ENCODE peak calls at places on chromosomes 11 and 22, in five cellular contexts. H, V, W, Y and S are unnamed samples.

GRCh38 chr11:8959546-8960166 is 4.6 kb downstream of the TMEM9B start:
- DNase-seq in H (peak; percentile 91), W (peak; percentile 55), Y (peak; percentile 81), V (peak; percentile 61), S (peak; percentile 75)

GRCh38 chr11:114259124-114259526 is 37.1 kb upstream of the NNMT start:
- DNase-seq in H (no peak), Y (no peak), W (no peak), V (no peak), S (no peak)

GRCh38 chr11:6610591-6610990 is 1.4 kb downstream of the TAF10 start:
- DNase-seq in H (no peak), W (no peak), Y (no peak), V (no peak), S (no peak)

GRCh38 chr11:114284914-114285313 is 11.3 kb upstream of the NNMT start:
- DNase-seq in V (no peak), H (no peak), W (no peak), Y (no peak), S (no peak)

GRCh38 chr22:24361976-24362646 is 65.3 kb upstream of the ADORA2A start:
- DNase-seq in V (no peak), H (no peak), Y (no peak), W (no peak), S (no peak)

GRCh38 chr22:26995222-26995621 is 337.8 kb downstream of the MIAT start:
- DNase-seq in W (no peak), V (no peak), H (peak; percentile 2), Y (no peak), S (no peak)

GRCh38 chr22:17268501-17269223 is 49.4 kb upstream of the ADA2 start:
- DNase-seq in Y (no peak), V (no peak), W (no peak), H (no peak), S (no peak)

GRCh38 chr11:18471995-18472394 is 16.3 kb downstream of the LDHAL6A start:
- DNase-seq in V (no peak), W (no peak), H (no peak), Y (no peak), S (no peak)

GRCh38 chr22:28430656-28431055 is 249.0 kb downstream of the TTC28 start:
- DNase-seq in V (no peak), W (no peak), Y (no peak), H (no peak), S (no peak)

GRCh38 chr11:129141748-129142475 is 50.2 kb downstream of the ARHGAP32 start:
- DNase-seq in H (peak; percentile 11), V (no peak), Y (no peak), W (no peak), S (no peak)

GRCh38 chr22:50627452-50627913 is 469 bp downstream of the ARSA start:
- DNase-seq in Y (no peak), W (no peak), V (peak; percentile 47), H (no peak), S (no peak)

GRCh38 chr11:119757378-119757777 is 28.4 kb upstream of the NECTIN1 start:
- DNase-seq in Y (no peak), V (no peak), W (no peak), H (no peak), S (no peak)

GRCh38 chr11:56345739-56346138 is at the start of gene OR8K1:
- DNase-seq in H (no peak), V (no peak), W (no peak), Y (no peak), S (no peak)

GRCh38 chr22:46828323-46829139 is 66.1 kb downstream of the TBC1D22A start:
- DNase-seq in Y (no peak), V (no peak), W (no peak), H (no peak), S (no peak)

GRCh38 chr22:46826438-46826837 is 64.0 kb downstream of the TBC1D22A start:
- DNase-seq in W (no peak), V (no peak), Y (no peak), H (no peak), S (no peak)

GRCh38 chr22:46827072-46827780 is 64.8 kb downstream of the TBC1D22A start:
- DNase-seq in W (no peak), Y (no peak), V (no peak), H (no peak), S (no peak)

GRCh38 chr22:46829140-46829891 is 66.9 kb downstream of the TBC1D22A start:
- DNase-seq in Y (peak; percentile 72), V (no peak), H (peak; percentile 91), W (peak; percentile 91), S (peak; percentile 85)

DNA sequence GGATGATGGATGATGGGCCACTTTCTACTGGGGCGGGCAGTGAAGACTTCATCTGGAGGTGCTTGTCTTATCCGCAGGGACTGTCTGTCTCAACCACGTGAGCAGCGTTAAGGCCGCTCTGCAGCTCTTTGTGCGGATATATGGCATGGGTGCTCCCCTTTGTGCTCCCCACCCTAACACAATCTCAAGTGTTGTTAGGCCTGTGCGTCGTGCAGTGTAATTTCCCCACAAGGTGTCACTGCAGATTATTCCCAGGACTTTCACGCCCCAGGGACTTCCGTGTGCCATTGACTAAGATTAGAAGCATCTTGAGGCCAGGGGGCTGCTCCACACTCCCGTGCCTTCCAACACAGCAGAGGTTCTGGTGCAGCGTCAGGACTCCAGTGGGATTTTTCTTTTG is 65.3 kb downstream of the TBC1D22A start:
- DNase-seq in H (no peak), Y (no peak), W (no peak), V (no peak), S (no peak)
- TF ChIP-seq CTCF in H (no peak), Y (no peak), W (peak; percentile 46), V (no peak), S (no peak)

GRCh38 chr11:57647960-57648776 is 1.5 kb downstream of the YPEL4 start:
- DNase-seq in H (no peak), W (no peak), Y (no peak), V (no peak), S (no peak)

GRCh38 chr11:57646221-57646620 is 3.5 kb downstream of the YPEL4 start:
- DNase-seq in H (no peak), V (no peak), Y (no peak), W (no peak), S (no peak)

GRCh38 chr11:57647368-57647767 is 2.3 kb downstream of the YPEL4 start:
- DNase-seq in H (no peak), Y (no peak), W (no peak), V (no peak), S (no peak)

GRCh38 chr11:57645716-57646085 is 4.0 kb downstream of the YPEL4 start:
- DNase-seq in V (no peak), H (no peak), Y (no peak), W (no peak), S (no peak)

DNA sequence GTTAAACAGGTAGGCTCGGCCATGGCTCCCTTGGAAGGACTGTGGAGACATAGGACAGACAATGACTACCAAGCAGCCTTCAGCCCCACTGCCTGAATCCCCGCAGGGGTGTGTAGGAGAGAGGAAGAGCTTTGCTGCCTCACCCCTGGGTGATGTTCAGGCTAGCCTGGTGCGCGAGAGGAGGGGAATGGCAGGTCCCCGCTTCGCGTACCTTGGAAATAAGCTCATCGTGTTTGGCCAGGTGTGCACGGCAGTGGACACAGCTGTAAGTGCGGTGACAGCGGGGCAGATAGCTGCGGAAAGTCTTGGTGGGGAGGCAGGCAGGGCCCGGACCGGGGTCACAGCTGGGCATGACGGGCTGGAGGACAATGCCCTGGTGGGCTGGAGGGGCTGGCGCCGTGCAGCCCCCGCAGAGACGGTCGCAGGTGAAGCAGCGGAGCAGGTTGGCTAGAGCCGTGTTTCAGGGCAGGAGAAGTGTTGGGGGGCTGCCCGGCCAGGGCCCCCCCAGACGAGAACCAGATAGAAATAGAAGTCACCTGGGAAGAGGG is 2.9 kb downstream of the YPEL4 start:
- DNase-seq in Y (no peak), H (no peak), W (no peak), V (no peak), S (no peak)
- H3K4me3 ChIP-seq in Y (no peak overlapping the region), H (no peak overlapping the region), W (no peak overlapping the region), V (no peak overlapping the region), S (no peak overlapping the region)

GRCh38 chr11:747176-748006 is at the start of gene TALDO1:
- DNase-seq in Y (peak; percentile 88), H (peak; percentile 80), W (peak; percentile 21), V (peak; percentile 91), S (peak; percentile 33)
- TF ChIP-seq CTCF in Y (no peak), H (no peak), W (peak; percentile 32), V (no peak), S (no peak)

DNA sequence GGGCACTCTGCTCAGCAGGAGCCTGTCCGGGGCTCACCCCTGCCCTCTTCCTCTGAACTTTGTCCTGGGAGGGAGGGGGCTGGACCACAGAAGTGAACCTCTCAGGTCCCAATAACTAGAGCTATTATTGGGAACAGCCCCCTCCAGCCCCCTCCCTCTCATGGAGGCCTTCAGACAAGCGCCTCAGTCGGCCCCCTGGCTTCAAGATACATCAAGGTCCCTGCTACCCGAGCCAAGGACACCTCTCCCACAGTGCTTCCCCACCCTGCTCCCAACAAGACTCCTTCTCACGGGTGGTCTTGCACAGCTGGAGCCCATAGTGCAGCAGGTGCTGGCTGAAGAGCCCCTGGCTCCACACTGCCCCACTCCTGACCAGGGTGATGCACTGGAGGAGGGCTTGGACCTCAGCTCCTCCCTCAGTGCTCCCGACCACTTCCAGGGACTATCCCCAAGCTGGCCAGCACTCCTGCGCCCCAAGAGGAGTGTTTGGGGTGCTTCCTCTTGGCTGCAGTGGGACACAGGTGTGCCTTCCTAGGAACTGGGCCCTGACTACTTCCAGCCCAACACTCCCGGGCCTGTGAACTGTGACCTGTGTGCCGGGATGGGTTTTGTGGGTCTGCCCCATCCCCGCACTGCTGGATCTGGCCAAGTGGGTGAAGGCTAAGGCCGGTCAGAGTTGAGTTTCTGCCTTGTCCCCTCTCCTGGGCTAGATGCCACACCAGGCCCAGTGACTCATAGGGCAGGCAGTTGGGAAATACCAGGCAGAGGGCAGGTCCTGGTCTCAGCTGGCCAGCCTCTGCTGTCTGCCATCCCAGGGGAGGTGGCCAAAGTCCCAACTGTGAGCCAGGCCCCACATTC is 2.2 kb downstream of the PNPLA2 start:
- DNase-seq in Y (peak; percentile 85), W (no peak), H (peak; percentile 63), V (peak; percentile 67), S (no peak)
- H3K4me3 ChIP-seq in Y (peak overlapping the region; percentile 99), W (peak overlapping the region; percentile 75), H (peak overlapping the region; percentile 70), V (peak overlapping the region; percentile 85), S (peak overlapping the region; percentile 60)

DNA sequence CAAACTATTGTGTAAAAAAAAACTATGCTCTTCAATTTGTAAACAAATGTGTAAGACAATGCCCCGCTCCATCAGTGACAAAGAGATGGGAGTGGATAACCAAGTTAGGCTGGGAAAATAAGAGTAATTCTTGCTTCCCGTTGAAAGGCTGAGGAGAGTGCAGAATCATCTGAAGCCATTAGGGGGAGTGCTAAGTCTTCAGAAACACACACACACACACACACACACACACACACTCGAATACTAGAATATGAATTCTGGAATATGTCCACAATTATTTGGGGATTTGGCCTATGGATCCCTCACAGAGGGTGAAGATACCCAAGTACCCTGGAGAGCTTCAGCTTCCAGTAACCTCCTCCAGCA is 27.8 kb upstream of the ROBO3 start:
- DNase-seq in W (peak; percentile 66), Y (peak; percentile 30), H (peak; percentile 93), V (peak; percentile 46), S (peak; percentile 64)
- TF ChIP-seq CTCF in W (peak; percentile 62), Y (no peak), H (peak; percentile 79), V (no peak), S (peak; percentile 68)